ENCODE peak calls at places on chromosomes 2 and 18, in ten cellular contexts. One of them, this sample, is unnamed.

GRCh38 chr2:57954020-57954419 is 92.6 kb upstream of the VRK2 start:
- DNase-seq in activated T-helper 1 cell treated with anti-CD3 and anti-CD28 coated beads, Interleukin-2, amount 50 U/mL, for 16 hours: no peak
- DNase-seq in activated effector memory CD4-positive, alpha-beta T cell treated with anti-CD3 and anti-CD28 coated beads, Interleukin-2, amount 50 U/mL, for 16 hours: no peak
- DNase-seq in activated T-helper 9 cell treated with anti-CD3 and anti-CD28 coated beads, Interleukin-2, amount 50 U/mL, for 16 hours: no peak
- DNase-seq in HFFc6: no peak
- DNase-seq in activated naive CD4-positive, alpha-beta T cell: no peak
- DNase-seq in stimulated activated CD4-positive, alpha-beta T cell treated with anti-CD3 and anti-CD28 coated beads, TNF-alpha, amount 100 ng/mL, for 4 hours: no peak
- DNase-seq in NCI-H524: no peak
- DNase-seq in amygdala: no peak
- DNase-seq in EL: no peak
- DNase-seq in this sample: no peak

GRCh38 chr18:48227206-48227605 is 182.0 kb downstream of the ZBTB7C start:
- DNase-seq in activated T-helper 1 cell treated with anti-CD3 and anti-CD28 coated beads, Interleukin-2, amount 50 U/mL, for 16 hours: no peak
- DNase-seq in activated effector memory CD4-positive, alpha-beta T cell treated with anti-CD3 and anti-CD28 coated beads, Interleukin-2, amount 50 U/mL, for 16 hours: no peak
- DNase-seq in activated T-helper 9 cell treated with anti-CD3 and anti-CD28 coated beads, Interleukin-2, amount 50 U/mL, for 16 hours: no peak
- DNase-seq in HFFc6: no peak
- DNase-seq in activated naive CD4-positive, alpha-beta T cell: no peak
- DNase-seq in stimulated activated CD4-positive, alpha-beta T cell treated with anti-CD3 and anti-CD28 coated beads, TNF-alpha, amount 100 ng/mL, for 4 hours: no peak
- DNase-seq in NCI-H524: no peak
- DNase-seq in amygdala: no peak
- DNase-seq in EL: peak; percentile 9
- DNase-seq in this sample: no peak

GRCh38 chr2:144132357-144132756 is 387.6 kb downstream of the ZEB2 start:
- DNase-seq in activated T-helper 1 cell treated with anti-CD3 and anti-CD28 coated beads, Interleukin-2, amount 50 U/mL, for 16 hours: no peak
- DNase-seq in activated effector memory CD4-positive, alpha-beta T cell treated with anti-CD3 and anti-CD28 coated beads, Interleukin-2, amount 50 U/mL, for 16 hours: no peak
- DNase-seq in activated T-helper 9 cell treated with anti-CD3 and anti-CD28 coated beads, Interleukin-2, amount 50 U/mL, for 16 hours: no peak
- DNase-seq in HFFc6: peak; percentile 86
- DNase-seq in activated naive CD4-positive, alpha-beta T cell: no peak
- DNase-seq in stimulated activated CD4-positive, alpha-beta T cell treated with anti-CD3 and anti-CD28 coated beads, TNF-alpha, amount 100 ng/mL, for 4 hours: no peak
- DNase-seq in NCI-H524: no peak
- DNase-seq in amygdala: no peak
- DNase-seq in EL: peak; percentile 92
- DNase-seq in this sample: no peak

GRCh38 chr18:13136689-13137040 is 81.9 kb upstream of the LDLRAD4 start:
- DNase-seq in activated T-helper 1 cell treated with anti-CD3 and anti-CD28 coated beads, Interleukin-2, amount 50 U/mL, for 16 hours: no peak
- DNase-seq in activated effector memory CD4-positive, alpha-beta T cell treated with anti-CD3 and anti-CD28 coated beads, Interleukin-2, amount 50 U/mL, for 16 hours: no peak
- DNase-seq in activated T-helper 9 cell treated with anti-CD3 and anti-CD28 coated beads, Interleukin-2, amount 50 U/mL, for 16 hours: no peak
- DNase-seq in HFFc6: no peak
- DNase-seq in activated naive CD4-positive, alpha-beta T cell: no peak
- DNase-seq in stimulated activated CD4-positive, alpha-beta T cell treated with anti-CD3 and anti-CD28 coated beads, TNF-alpha, amount 100 ng/mL, for 4 hours: no peak
- DNase-seq in NCI-H524: peak; percentile 30
- DNase-seq in amygdala: no peak
- DNase-seq in EL: peak; percentile 28
- DNase-seq in this sample: no peak

GRCh38 chr2:34031097-34031496 is 432.0 kb upstream of the FAM98A start:
- DNase-seq in activated T-helper 1 cell treated with anti-CD3 and anti-CD28 coated beads, Interleukin-2, amount 50 U/mL, for 16 hours: no peak
- DNase-seq in activated effector memory CD4-positive, alpha-beta T cell treated with anti-CD3 and anti-CD28 coated beads, Interleukin-2, amount 50 U/mL, for 16 hours: no peak
- DNase-seq in activated T-helper 9 cell treated with anti-CD3 and anti-CD28 coated beads, Interleukin-2, amount 50 U/mL, for 16 hours: no peak
- DNase-seq in HFFc6: no peak
- DNase-seq in activated naive CD4-positive, alpha-beta T cell: no peak
- DNase-seq in stimulated activated CD4-positive, alpha-beta T cell treated with anti-CD3 and anti-CD28 coated beads, TNF-alpha, amount 100 ng/mL, for 4 hours: no peak
- DNase-seq in NCI-H524: no peak
- DNase-seq in amygdala: no peak
- DNase-seq in EL: no peak
- DNase-seq in this sample: no peak

GRCh38 chr2:31140151-31140550 is 1.9 kb upstream of the GALNT14 start:
- DNase-seq in activated T-helper 1 cell treated with anti-CD3 and anti-CD28 coated beads, Interleukin-2, amount 50 U/mL, for 16 hours: no peak
- DNase-seq in activated effector memory CD4-positive, alpha-beta T cell treated with anti-CD3 and anti-CD28 coated beads, Interleukin-2, amount 50 U/mL, for 16 hours: no peak
- DNase-seq in activated T-helper 9 cell treated with anti-CD3 and anti-CD28 coated beads, Interleukin-2, amount 50 U/mL, for 16 hours: no peak
- DNase-seq in HFFc6: no peak
- DNase-seq in activated naive CD4-positive, alpha-beta T cell: no peak
- DNase-seq in stimulated activated CD4-positive, alpha-beta T cell treated with anti-CD3 and anti-CD28 coated beads, TNF-alpha, amount 100 ng/mL, for 4 hours: no peak
- DNase-seq in NCI-H524: peak; percentile 72
- DNase-seq in amygdala: peak; percentile 19
- DNase-seq in EL: no peak
- DNase-seq in this sample: no peak

GRCh38 chr18:22800551-22800951 is 132.6 kb upstream of the RBBP8 start:
- DNase-seq in activated T-helper 1 cell treated with anti-CD3 and anti-CD28 coated beads, Interleukin-2, amount 50 U/mL, for 16 hours: no peak
- DNase-seq in activated effector memory CD4-positive, alpha-beta T cell treated with anti-CD3 and anti-CD28 coated beads, Interleukin-2, amount 50 U/mL, for 16 hours: no peak
- DNase-seq in activated T-helper 9 cell treated with anti-CD3 and anti-CD28 coated beads, Interleukin-2, amount 50 U/mL, for 16 hours: no peak
- DNase-seq in HFFc6: no peak
- DNase-seq in activated naive CD4-positive, alpha-beta T cell: no peak
- DNase-seq in stimulated activated CD4-positive, alpha-beta T cell treated with anti-CD3 and anti-CD28 coated beads, TNF-alpha, amount 100 ng/mL, for 4 hours: no peak
- DNase-seq in NCI-H524: no peak
- DNase-seq in amygdala: no peak
- DNase-seq in EL: no peak
- DNase-seq in this sample: no peak

GRCh38 chr18:58044370-58045264 is 591 bp downstream of the NEDD4L start:
- DNase-seq in activated T-helper 1 cell treated with anti-CD3 and anti-CD28 coated beads, Interleukin-2, amount 50 U/mL, for 16 hours: peak; percentile 7
- DNase-seq in activated effector memory CD4-positive, alpha-beta T cell treated with anti-CD3 and anti-CD28 coated beads, Interleukin-2, amount 50 U/mL, for 16 hours: peak; percentile 80
- DNase-seq in activated T-helper 9 cell treated with anti-CD3 and anti-CD28 coated beads, Interleukin-2, amount 50 U/mL, for 16 hours: peak; percentile 23
- DNase-seq in HFFc6: no peak
- DNase-seq in activated naive CD4-positive, alpha-beta T cell: peak; percentile 4
- DNase-seq in stimulated activated CD4-positive, alpha-beta T cell treated with anti-CD3 and anti-CD28 coated beads, TNF-alpha, amount 100 ng/mL, for 4 hours: peak; percentile 23
- DNase-seq in NCI-H524: peak; percentile 59
- DNase-seq in amygdala: peak; percentile 73
- DNase-seq in EL: peak; percentile 64
- DNase-seq in this sample: peak; percentile 42

GRCh38 chr2:68282814-68283812 is 30.8 kb upstream of the PPP3R1 start:
- DNase-seq in activated T-helper 1 cell treated with anti-CD3 and anti-CD28 coated beads, Interleukin-2, amount 50 U/mL, for 16 hours: no peak
- DNase-seq in activated effector memory CD4-positive, alpha-beta T cell treated with anti-CD3 and anti-CD28 coated beads, Interleukin-2, amount 50 U/mL, for 16 hours: no peak
- DNase-seq in activated T-helper 9 cell treated with anti-CD3 and anti-CD28 coated beads, Interleukin-2, amount 50 U/mL, for 16 hours: no peak
- DNase-seq in HFFc6: peak; percentile 25
- DNase-seq in activated naive CD4-positive, alpha-beta T cell: no peak
- DNase-seq in stimulated activated CD4-positive, alpha-beta T cell treated with anti-CD3 and anti-CD28 coated beads, TNF-alpha, amount 100 ng/mL, for 4 hours: no peak
- DNase-seq in NCI-H524: peak; percentile 33
- DNase-seq in amygdala: no peak
- DNase-seq in EL: peak; percentile 33
- DNase-seq in this sample: peak; percentile 52

GRCh38 chr2:211617803-211618202 is 920.8 kb downstream of the ERBB4 start:
- DNase-seq in activated T-helper 1 cell treated with anti-CD3 and anti-CD28 coated beads, Interleukin-2, amount 50 U/mL, for 16 hours: no peak
- DNase-seq in activated effector memory CD4-positive, alpha-beta T cell treated with anti-CD3 and anti-CD28 coated beads, Interleukin-2, amount 50 U/mL, for 16 hours: no peak
- DNase-seq in activated T-helper 9 cell treated with anti-CD3 and anti-CD28 coated beads, Interleukin-2, amount 50 U/mL, for 16 hours: no peak
- DNase-seq in HFFc6: no peak
- DNase-seq in activated naive CD4-positive, alpha-beta T cell: no peak
- DNase-seq in stimulated activated CD4-positive, alpha-beta T cell treated with anti-CD3 and anti-CD28 coated beads, TNF-alpha, amount 100 ng/mL, for 4 hours: no peak
- DNase-seq in NCI-H524: no peak
- DNase-seq in amygdala: no peak
- DNase-seq in EL: no peak
- DNase-seq in this sample: no peak

GRCh38 chr2:69167469-69167822 is 154.5 kb downstream of the ANTXR1 start:
- DNase-seq in activated T-helper 1 cell treated with anti-CD3 and anti-CD28 coated beads, Interleukin-2, amount 50 U/mL, for 16 hours: no peak
- DNase-seq in activated effector memory CD4-positive, alpha-beta T cell treated with anti-CD3 and anti-CD28 coated beads, Interleukin-2, amount 50 U/mL, for 16 hours: no peak
- DNase-seq in activated T-helper 9 cell treated with anti-CD3 and anti-CD28 coated beads, Interleukin-2, amount 50 U/mL, for 16 hours: no peak
- DNase-seq in HFFc6: no peak
- DNase-seq in activated naive CD4-positive, alpha-beta T cell: no peak
- DNase-seq in stimulated activated CD4-positive, alpha-beta T cell treated with anti-CD3 and anti-CD28 coated beads, TNF-alpha, amount 100 ng/mL, for 4 hours: no peak
- DNase-seq in NCI-H524: no peak
- DNase-seq in amygdala: no peak
- DNase-seq in EL: no peak
- DNase-seq in this sample: no peak

GRCh38 chr18:8478166-8478967 is 130.9 kb upstream of the RAB12 start:
- DNase-seq in activated T-helper 1 cell treated with anti-CD3 and anti-CD28 coated beads, Interleukin-2, amount 50 U/mL, for 16 hours: peak; percentile 12
- DNase-seq in activated effector memory CD4-positive, alpha-beta T cell treated with anti-CD3 and anti-CD28 coated beads, Interleukin-2, amount 50 U/mL, for 16 hours: peak; percentile 81
- DNase-seq in activated T-helper 9 cell treated with anti-CD3 and anti-CD28 coated beads, Interleukin-2, amount 50 U/mL, for 16 hours: peak; percentile 14
- DNase-seq in HFFc6: peak; percentile 26
- DNase-seq in activated naive CD4-positive, alpha-beta T cell: no peak
- DNase-seq in stimulated activated CD4-positive, alpha-beta T cell treated with anti-CD3 and anti-CD28 coated beads, TNF-alpha, amount 100 ng/mL, for 4 hours: peak; percentile 26
- DNase-seq in NCI-H524: peak; percentile 60
- DNase-seq in amygdala: peak; percentile 8
- DNase-seq in EL: peak; percentile 54
- DNase-seq in this sample: peak; percentile 57

GRCh38 chr18:53426656-53427055 is 797.8 kb downstream of the MBD2 start:
- DNase-seq in activated T-helper 1 cell treated with anti-CD3 and anti-CD28 coated beads, Interleukin-2, amount 50 U/mL, for 16 hours: no peak
- DNase-seq in activated effector memory CD4-positive, alpha-beta T cell treated with anti-CD3 and anti-CD28 coated beads, Interleukin-2, amount 50 U/mL, for 16 hours: no peak
- DNase-seq in activated T-helper 9 cell treated with anti-CD3 and anti-CD28 coated beads, Interleukin-2, amount 50 U/mL, for 16 hours: no peak
- DNase-seq in HFFc6: no peak
- DNase-seq in activated naive CD4-positive, alpha-beta T cell: no peak
- DNase-seq in stimulated activated CD4-positive, alpha-beta T cell treated with anti-CD3 and anti-CD28 coated beads, TNF-alpha, amount 100 ng/mL, for 4 hours: no peak
- DNase-seq in NCI-H524: peak; percentile 86
- DNase-seq in amygdala: no peak
- DNase-seq in EL: no peak
- DNase-seq in this sample: no peak

GRCh38 chr2:121356058-121356640 is 71.1 kb upstream of the TFCP2L1 start:
- DNase-seq in activated T-helper 1 cell treated with anti-CD3 and anti-CD28 coated beads, Interleukin-2, amount 50 U/mL, for 16 hours: no peak
- DNase-seq in activated effector memory CD4-positive, alpha-beta T cell treated with anti-CD3 and anti-CD28 coated beads, Interleukin-2, amount 50 U/mL, for 16 hours: no peak
- DNase-seq in activated T-helper 9 cell treated with anti-CD3 and anti-CD28 coated beads, Interleukin-2, amount 50 U/mL, for 16 hours: no peak
- DNase-seq in HFFc6: peak; percentile 66
- DNase-seq in activated naive CD4-positive, alpha-beta T cell: no peak
- DNase-seq in stimulated activated CD4-positive, alpha-beta T cell treated with anti-CD3 and anti-CD28 coated beads, TNF-alpha, amount 100 ng/mL, for 4 hours: no peak
- DNase-seq in NCI-H524: peak; percentile 73
- DNase-seq in amygdala: no peak
- DNase-seq in EL: peak; percentile 66
- DNase-seq in this sample: peak; percentile 79

GRCh38 chr18:58942486-58942885 is 77.8 kb downstream of the ZNF532 start:
- DNase-seq in activated T-helper 1 cell treated with anti-CD3 and anti-CD28 coated beads, Interleukin-2, amount 50 U/mL, for 16 hours: no peak
- DNase-seq in activated effector memory CD4-positive, alpha-beta T cell treated with anti-CD3 and anti-CD28 coated beads, Interleukin-2, amount 50 U/mL, for 16 hours: no peak
- DNase-seq in activated T-helper 9 cell treated with anti-CD3 and anti-CD28 coated beads, Interleukin-2, amount 50 U/mL, for 16 hours: no peak
- DNase-seq in HFFc6: no peak
- DNase-seq in activated naive CD4-positive, alpha-beta T cell: no peak
- DNase-seq in stimulated activated CD4-positive, alpha-beta T cell treated with anti-CD3 and anti-CD28 coated beads, TNF-alpha, amount 100 ng/mL, for 4 hours: no peak
- DNase-seq in NCI-H524: no peak
- DNase-seq in amygdala: no peak
- DNase-seq in EL: no peak
- DNase-seq in this sample: no peak

GRCh38 chr2:173952267-173953046 is 12.7 kb downstream of the SP3 start:
- DNase-seq in activated T-helper 1 cell treated with anti-CD3 and anti-CD28 coated beads, Interleukin-2, amount 50 U/mL, for 16 hours: no peak
- DNase-seq in activated effector memory CD4-positive, alpha-beta T cell treated with anti-CD3 and anti-CD28 coated beads, Interleukin-2, amount 50 U/mL, for 16 hours: no peak
- DNase-seq in activated T-helper 9 cell treated with anti-CD3 and anti-CD28 coated beads, Interleukin-2, amount 50 U/mL, for 16 hours: no peak
- DNase-seq in HFFc6: no peak
- DNase-seq in activated naive CD4-positive, alpha-beta T cell: no peak
- DNase-seq in stimulated activated CD4-positive, alpha-beta T cell treated with anti-CD3 and anti-CD28 coated beads, TNF-alpha, amount 100 ng/mL, for 4 hours: no peak
- DNase-seq in NCI-H524: no peak
- DNase-seq in amygdala: no peak
- DNase-seq in EL: no peak
- DNase-seq in this sample: no peak

GRCh38 chr18:13823707-13824395 is at the start of gene MC5R:
- DNase-seq in activated T-helper 1 cell treated with anti-CD3 and anti-CD28 coated beads, Interleukin-2, amount 50 U/mL, for 16 hours: peak; percentile 48
- DNase-seq in activated effector memory CD4-positive, alpha-beta T cell treated with anti-CD3 and anti-CD28 coated beads, Interleukin-2, amount 50 U/mL, for 16 hours: peak; percentile 90
- DNase-seq in activated T-helper 9 cell treated with anti-CD3 and anti-CD28 coated beads, Interleukin-2, amount 50 U/mL, for 16 hours: peak; percentile 58
- DNase-seq in HFFc6: no peak
- DNase-seq in activated naive CD4-positive, alpha-beta T cell: peak; percentile 41
- DNase-seq in stimulated activated CD4-positive, alpha-beta T cell treated with anti-CD3 and anti-CD28 coated beads, TNF-alpha, amount 100 ng/mL, for 4 hours: peak; percentile 62
- DNase-seq in NCI-H524: peak; percentile 62
- DNase-seq in amygdala: peak; percentile 44
- DNase-seq in EL: peak; percentile 43
- DNase-seq in this sample: peak; percentile 48

GRCh38 chr2:203040966-203041521 is 26.4 kb downstream of the NBEAL1 start:
- DNase-seq in activated T-helper 1 cell treated with anti-CD3 and anti-CD28 coated beads, Interleukin-2, amount 50 U/mL, for 16 hours: no peak
- DNase-seq in activated effector memory CD4-positive, alpha-beta T cell treated with anti-CD3 and anti-CD28 coated beads, Interleukin-2, amount 50 U/mL, for 16 hours: no peak
- DNase-seq in activated T-helper 9 cell treated with anti-CD3 and anti-CD28 coated beads, Interleukin-2, amount 50 U/mL, for 16 hours: no peak
- DNase-seq in HFFc6: no peak
- DNase-seq in activated naive CD4-positive, alpha-beta T cell: no peak
- DNase-seq in stimulated activated CD4-positive, alpha-beta T cell treated with anti-CD3 and anti-CD28 coated beads, TNF-alpha, amount 100 ng/mL, for 4 hours: no peak
- DNase-seq in NCI-H524: no peak
- DNase-seq in amygdala: no peak
- DNase-seq in EL: no peak
- DNase-seq in this sample: no peak

GRCh38 chr2:41420219-41420618 is 627.6 kb upstream of the PKDCC start:
- DNase-seq in activated T-helper 1 cell treated with anti-CD3 and anti-CD28 coated beads, Interleukin-2, amount 50 U/mL, for 16 hours: no peak
- DNase-seq in activated effector memory CD4-positive, alpha-beta T cell treated with anti-CD3 and anti-CD28 coated beads, Interleukin-2, amount 50 U/mL, for 16 hours: no peak
- DNase-seq in activated T-helper 9 cell treated with anti-CD3 and anti-CD28 coated beads, Interleukin-2, amount 50 U/mL, for 16 hours: no peak
- DNase-seq in HFFc6: no peak
- DNase-seq in activated naive CD4-positive, alpha-beta T cell: no peak
- DNase-seq in stimulated activated CD4-positive, alpha-beta T cell treated with anti-CD3 and anti-CD28 coated beads, TNF-alpha, amount 100 ng/mL, for 4 hours: no peak
- DNase-seq in NCI-H524: no peak
- DNase-seq in amygdala: no peak
- DNase-seq in EL: no peak
- DNase-seq in this sample: no peak

GRCh38 chr18:60067426-60068210 is 167.8 kb downstream of the PMAIP1 start:
- DNase-seq in activated T-helper 1 cell treated with anti-CD3 and anti-CD28 coated beads, Interleukin-2, amount 50 U/mL, for 16 hours: no peak
- DNase-seq in activated effector memory CD4-positive, alpha-beta T cell treated with anti-CD3 and anti-CD28 coated beads, Interleukin-2, amount 50 U/mL, for 16 hours: no peak
- DNase-seq in activated T-helper 9 cell treated with anti-CD3 and anti-CD28 coated beads, Interleukin-2, amount 50 U/mL, for 16 hours: no peak
- DNase-seq in HFFc6: peak; percentile 34
- DNase-seq in activated naive CD4-positive, alpha-beta T cell: no peak
- DNase-seq in stimulated activated CD4-positive, alpha-beta T cell treated with anti-CD3 and anti-CD28 coated beads, TNF-alpha, amount 100 ng/mL, for 4 hours: no peak
- DNase-seq in NCI-H524: no peak
- DNase-seq in amygdala: no peak
- DNase-seq in EL: peak; percentile 19
- DNase-seq in this sample: no peak

GRCh38 chr2:148642891-148643416 is 1.6 kb upstream of the EPC2 start:
- DNase-seq in activated T-helper 1 cell treated with anti-CD3 and anti-CD28 coated beads, Interleukin-2, amount 50 U/mL, for 16 hours: no peak
- DNase-seq in activated effector memory CD4-positive, alpha-beta T cell treated with anti-CD3 and anti-CD28 coated beads, Interleukin-2, amount 50 U/mL, for 16 hours: no peak
- DNase-seq in activated T-helper 9 cell treated with anti-CD3 and anti-CD28 coated beads, Interleukin-2, amount 50 U/mL, for 16 hours: no peak
- DNase-seq in HFFc6: no peak
- DNase-seq in activated naive CD4-positive, alpha-beta T cell: no peak
- DNase-seq in stimulated activated CD4-positive, alpha-beta T cell treated with anti-CD3 and anti-CD28 coated beads, TNF-alpha, amount 100 ng/mL, for 4 hours: no peak
- DNase-seq in NCI-H524: no peak
- DNase-seq in amygdala: no peak
- DNase-seq in EL: peak; percentile 32
- DNase-seq in this sample: no peak

GRCh38 chr2:73700111-73700510 is 37.0 kb downstream of the TPRKB start:
- DNase-seq in activated T-helper 1 cell treated with anti-CD3 and anti-CD28 coated beads, Interleukin-2, amount 50 U/mL, for 16 hours: no peak
- DNase-seq in activated effector memory CD4-positive, alpha-beta T cell treated with anti-CD3 and anti-CD28 coated beads, Interleukin-2, amount 50 U/mL, for 16 hours: no peak
- DNase-seq in activated T-helper 9 cell treated with anti-CD3 and anti-CD28 coated beads, Interleukin-2, amount 50 U/mL, for 16 hours: no peak
- DNase-seq in HFFc6: no peak
- DNase-seq in activated naive CD4-positive, alpha-beta T cell: no peak
- DNase-seq in stimulated activated CD4-positive, alpha-beta T cell treated with anti-CD3 and anti-CD28 coated beads, TNF-alpha, amount 100 ng/mL, for 4 hours: no peak
- DNase-seq in NCI-H524: no peak
- DNase-seq in amygdala: no peak
- DNase-seq in EL: no peak
- DNase-seq in this sample: no peak

GRCh38 chr2:180695570-180695969 is 284.8 kb upstream of the UBE2E3 start:
- DNase-seq in activated T-helper 1 cell treated with anti-CD3 and anti-CD28 coated beads, Interleukin-2, amount 50 U/mL, for 16 hours: no peak
- DNase-seq in activated effector memory CD4-positive, alpha-beta T cell treated with anti-CD3 and anti-CD28 coated beads, Interleukin-2, amount 50 U/mL, for 16 hours: no peak
- DNase-seq in activated T-helper 9 cell treated with anti-CD3 and anti-CD28 coated beads, Interleukin-2, amount 50 U/mL, for 16 hours: no peak
- DNase-seq in HFFc6: no peak
- DNase-seq in activated naive CD4-positive, alpha-beta T cell: no peak
- DNase-seq in stimulated activated CD4-positive, alpha-beta T cell treated with anti-CD3 and anti-CD28 coated beads, TNF-alpha, amount 100 ng/mL, for 4 hours: no peak
- DNase-seq in NCI-H524: no peak
- DNase-seq in amygdala: no peak
- DNase-seq in EL: no peak
- DNase-seq in this sample: no peak

GRCh38 chr18:7598167-7599062 is 31.3 kb downstream of the PTPRM start:
- DNase-seq in activated T-helper 1 cell treated with anti-CD3 and anti-CD28 coated beads, Interleukin-2, amount 50 U/mL, for 16 hours: no peak
- DNase-seq in activated effector memory CD4-positive, alpha-beta T cell treated with anti-CD3 and anti-CD28 coated beads, Interleukin-2, amount 50 U/mL, for 16 hours: no peak
- DNase-seq in activated T-helper 9 cell treated with anti-CD3 and anti-CD28 coated beads, Interleukin-2, amount 50 U/mL, for 16 hours: no peak
- DNase-seq in HFFc6: peak; percentile 39
- DNase-seq in activated naive CD4-positive, alpha-beta T cell: no peak
- DNase-seq in stimulated activated CD4-positive, alpha-beta T cell treated with anti-CD3 and anti-CD28 coated beads, TNF-alpha, amount 100 ng/mL, for 4 hours: no peak
- DNase-seq in NCI-H524: no peak
- DNase-seq in amygdala: no peak
- DNase-seq in EL: peak; percentile 54
- DNase-seq in this sample: no peak

GRCh38 chr18:75544051-75544481 is 116.6 kb upstream of the SMIM21 start:
- DNase-seq in activated T-helper 1 cell treated with anti-CD3 and anti-CD28 coated beads, Interleukin-2, amount 50 U/mL, for 16 hours: no peak
- DNase-seq in activated effector memory CD4-positive, alpha-beta T cell treated with anti-CD3 and anti-CD28 coated beads, Interleukin-2, amount 50 U/mL, for 16 hours: no peak
- DNase-seq in activated T-helper 9 cell treated with anti-CD3 and anti-CD28 coated beads, Interleukin-2, amount 50 U/mL, for 16 hours: no peak
- DNase-seq in HFFc6: peak; percentile 51
- DNase-seq in activated naive CD4-positive, alpha-beta T cell: no peak
- DNase-seq in stimulated activated CD4-positive, alpha-beta T cell treated with anti-CD3 and anti-CD28 coated beads, TNF-alpha, amount 100 ng/mL, for 4 hours: no peak
- DNase-seq in NCI-H524: no peak
- DNase-seq in amygdala: no peak
- DNase-seq in EL: peak; percentile 19
- DNase-seq in this sample: no peak

GRCh38 chr18:72541871-72542690 is 2.1 kb downstream of the CBLN2 start:
- DNase-seq in activated T-helper 1 cell treated with anti-CD3 and anti-CD28 coated beads, Interleukin-2, amount 50 U/mL, for 16 hours: no peak
- DNase-seq in activated effector memory CD4-positive, alpha-beta T cell treated with anti-CD3 and anti-CD28 coated beads, Interleukin-2, amount 50 U/mL, for 16 hours: no peak
- DNase-seq in activated T-helper 9 cell treated with anti-CD3 and anti-CD28 coated beads, Interleukin-2, amount 50 U/mL, for 16 hours: no peak
- DNase-seq in HFFc6: no peak
- DNase-seq in activated naive CD4-positive, alpha-beta T cell: no peak
- DNase-seq in stimulated activated CD4-positive, alpha-beta T cell treated with anti-CD3 and anti-CD28 coated beads, TNF-alpha, amount 100 ng/mL, for 4 hours: no peak
- DNase-seq in NCI-H524: peak; percentile 46
- DNase-seq in amygdala: no peak
- DNase-seq in EL: no peak
- DNase-seq in this sample: peak; percentile 68

This sample was measured in ACHN.